ENCODE peak calls at places on chromosomes 7 and 10, in four cellular contexts. V is HCT116, Z is SK-N-SH, M is GM23248. J is an unnamed sample.

GRCh38 chr7:132545756-132546155 is 30.5 kb downstream of the PLXNA4 start:
- DNase-seq in Z (no peak), V (no peak), M (no peak), J (no peak)

GRCh38 chr7:43869898-43870240 is 552 bp upstream of the MRPS24 start:
- DNase-seq in M (peak; percentile 96), V (no peak), Z (no peak), J (no peak)

GRCh38 chr7:24932815-24933214 is 47.2 kb downstream of the OSBPL3 start:
- DNase-seq in M (no peak), V (no peak), Z (no peak), J (peak; percentile 18)

GRCh38 chr10:71216363-71216695 is 4.0 kb downstream of the UNC5B start:
- DNase-seq in M (no peak), V (no peak), Z (no peak), J (no peak)

GRCh38 chr10:33455029-33455428 is 120.6 kb upstream of the NRP1 start:
- DNase-seq in M (no peak), Z (no peak), V (no peak), J (no peak)

GRCh38 chr7:139827042-139827441 is 2.0 kb upstream of the TBXAS1 start:
- DNase-seq in M (no peak), Z (no peak), V (peak; percentile 7), J (no peak)

GRCh38 chr7:23486002-23486773 is 15.9 kb upstream of the IGF2BP3 start:
- DNase-seq in M (no peak), Z (no peak), V (no peak), J (no peak)

GRCh38 chr10:128463991-128464755 is 337.9 kb upstream of the MKI67 start:
- DNase-seq in M (peak; percentile 33), Z (no peak), V (peak; percentile 48), J (peak; percentile 57)

GRCh38 chr7:43289826-43290225 is 177.4 kb downstream of the HECW1 start:
- DNase-seq in V (no peak), M (no peak), Z (no peak), J (peak; percentile 43)

GRCh38 chr10:57008189-57008588 is 647.1 kb upstream of the ZWINT start:
- DNase-seq in M (no peak), Z (no peak), V (no peak), J (no peak)

GRCh38 chr10:3807221-3807927 is 22.4 kb upstream of the KLF6 start:
- DNase-seq in M (no peak), V (no peak), Z (no peak), J (no peak)

GRCh38 chr10:56911906-56912480 is 550.9 kb upstream of the ZWINT start:
- DNase-seq in M (no peak), Z (no peak), V (no peak), J (no peak)

GRCh38 chr10:13321576-13321975 is 21.7 kb upstream of the PHYH start:
- DNase-seq in V (no peak), Z (no peak), M (no peak), J (no peak)

GRCh38 chr10:18400911-18401260 is 250.5 kb downstream of the NSUN6 start:
- DNase-seq in M (peak; percentile 4), V (no peak), Z (peak; percentile 47), J (peak; percentile 59)

GRCh38 chr7:1262441-1262840 is 29.8 kb downstream of the UNCX start:
- DNase-seq in M (no peak), V (no peak), Z (no peak), J (no peak)

GRCh38 chr7:131164025-131164899 is 163.4 kb upstream of the MKLN1 start:
- DNase-seq in V (peak; percentile 69), Z (no peak), M (peak; percentile 91), J (no peak)

GRCh38 chr7:94642838-94643653 is 12.9 kb downstream of the SGCE start:
- DNase-seq in V (no peak), M (no peak), Z (no peak), J (no peak)

GRCh38 chr10:122051609-122052385 is 62.8 kb downstream of the TACC2 start:
- DNase-seq in V (peak; percentile 79), M (peak; percentile 85), Z (no peak), J (peak; percentile 77)

GRCh38 chr10:92848037-92848440 is 281 bp upstream of the EXOC6 start:
- DNase-seq in Z (no peak), V (no peak), M (no peak), J (no peak)

GRCh38 chr7:78535655-78536054 is 737.1 kb downstream of the PHTF2 start:
- DNase-seq in M (no peak), V (no peak), Z (no peak), J (no peak)

GRCh38 chr10:129966831-129967578 is 2.9 kb upstream of the EBF3 start:
- DNase-seq in Z (no peak), V (no peak), M (no peak), J (peak; percentile 76)

GRCh38 chr10:124592736-124593430 is 131.3 kb downstream of the LHPP start:
- DNase-seq in M (no peak), V (no peak), Z (no peak), J (no peak)

GRCh38 chr7:130987092-130987491 is 253.1 kb upstream of the KLF14 start:
- DNase-seq in M (no peak), Z (no peak), V (no peak), J (no peak)

GRCh38 chr7:155729847-155730246 is 82.4 kb downstream of the SHH start:
- DNase-seq in M (peak; percentile 10), V (no peak), Z (no peak), J (no peak)

GRCh38 chr7:140641532-140642191 is 1.0 kb upstream of the DENND2A start:
- DNase-seq in Z (no peak), V (no peak), M (no peak), J (peak; percentile 42)

GRCh38 chr10:61896854-61897661 is 4.4 kb upstream of the ARID5B start:
- DNase-seq in Z (peak; percentile 67), V (peak; percentile 80), M (peak; percentile 79), J (peak; percentile 80)

GRCh38 chr7:112204072-112204775 is 2.0 kb downstream of the DOCK4 start:
- DNase-seq in V (no peak), Z (peak; percentile 39), M (peak; percentile 49), J (peak; percentile 43)
- H3K9ac ChIP-seq in V (no peak overlapping the region), Z (peak overlapping the region; percentile 67), M (peak overlapping the region; percentile 71), J (no peak overlapping the region)

GRCh38 chr7:73451780-73452398 is 18.3 kb downstream of the FZD9 start:
- DNase-seq in Z (peak; percentile 75), V (peak; percentile 39), M (peak; percentile 73), J (peak; percentile 57)
- TF ChIP-seq EZH2phosphoT487 in Z (no peak), V (no peak), M (no peak), J (no peak)

GRCh38 chr7:157671358-157672255 is 334.8 kb downstream of the DNAJB6 start:
- DNase-seq in V (no peak), Z (no peak), M (no peak), J (peak; percentile 86)

GRCh38 chr7:157675427-157675930 is 338.7 kb downstream of the DNAJB6 start:
- DNase-seq in Z (no peak), M (no peak), V (no peak), J (no peak)

GRCh38 chr7:157674027-157674714 is 337.4 kb downstream of the DNAJB6 start:
- DNase-seq in M (no peak), V (no peak), Z (no peak), J (no peak)

GRCh38 chr7:157674715-157675426 is 338.1 kb downstream of the DNAJB6 start:
- DNase-seq in Z (no peak), M (no peak), V (no peak), J (no peak)

GRCh38 chr7:157673573-157673972 is 336.8 kb downstream of the DNAJB6 start:
- DNase-seq in Z (no peak), M (no peak), V (no peak), J (no peak)
- H3K9me3 ChIP-seq in Z (no peaks in the 10 kb centered on the region), M (no peaks in the 10 kb centered on the region), V (no peaks in the 10 kb centered on the region), J (no peaks in the 10 kb centered on the region)

GRCh38 chr10:22437620-22438588 is 92.6 kb downstream of the SPAG6 start:
- DNase-seq in M (peak; percentile 63), V (no peak), Z (peak; percentile 45), J (peak; percentile 23)

GRCh38 chr10:22435650-22436049 is 90.4 kb downstream of the SPAG6 start:
- DNase-seq in M (no peak), Z (no peak), V (no peak), J (no peak)

GRCh38 chr10:22434521-22434920 is 89.2 kb downstream of the SPAG6 start:
- DNase-seq in Z (no peak), V (no peak), M (no peak), J (no peak)

GRCh38 chr10:22436893-22437619 is 91.8 kb downstream of the SPAG6 start:
- DNase-seq in Z (peak; percentile 70), M (peak; percentile 90), V (peak; percentile 92), J (peak; percentile 96)

GRCh38 chr10:22436526-22436892 is 91.2 kb downstream of the SPAG6 start:
- DNase-seq in Z (no peak), M (no peak), V (no peak), J (no peak)
- H3K9ac ChIP-seq in Z (no peak overlapping the region), M (peak overlapping the region; percentile 92), V (peak overlapping the region; percentile 70), J (no peak overlapping the region)

GRCh38 chr7:101884671-101885596 is 67.5 kb downstream of the CUX1 start:
- DNase-seq in V (no peak), Z (no peak), M (no peak), J (no peak)
- TF ChIP-seq EZH2phosphoT487 in V (no peak), Z (no peak), M (no peak), J (no peak)

GRCh38 chr10:42596196-42596595 is 42.2 kb downstream of the ZNF33B start:
- DNase-seq in V (no peak), Z (no peak), M (no peak), J (no peak)
- H3K9me3 ChIP-seq in V (peaks cover 16% of the 10 kb centered on the region), Z (peaks cover 27% of the 10 kb centered on the region), M (no peaks in the 10 kb centered on the region), J (peaks cover 63% of the 10 kb centered on the region)

GRCh38 chr7:134113655-134114054 is 13.5 kb upstream of the LRGUK start:
- DNase-seq in V (no peak), Z (no peak), M (no peak), J (no peak)
- H3K9ac ChIP-seq in V (no peak overlapping the region), Z (no peak overlapping the region), M (no peak overlapping the region), J (no peak overlapping the region)

DNA sequence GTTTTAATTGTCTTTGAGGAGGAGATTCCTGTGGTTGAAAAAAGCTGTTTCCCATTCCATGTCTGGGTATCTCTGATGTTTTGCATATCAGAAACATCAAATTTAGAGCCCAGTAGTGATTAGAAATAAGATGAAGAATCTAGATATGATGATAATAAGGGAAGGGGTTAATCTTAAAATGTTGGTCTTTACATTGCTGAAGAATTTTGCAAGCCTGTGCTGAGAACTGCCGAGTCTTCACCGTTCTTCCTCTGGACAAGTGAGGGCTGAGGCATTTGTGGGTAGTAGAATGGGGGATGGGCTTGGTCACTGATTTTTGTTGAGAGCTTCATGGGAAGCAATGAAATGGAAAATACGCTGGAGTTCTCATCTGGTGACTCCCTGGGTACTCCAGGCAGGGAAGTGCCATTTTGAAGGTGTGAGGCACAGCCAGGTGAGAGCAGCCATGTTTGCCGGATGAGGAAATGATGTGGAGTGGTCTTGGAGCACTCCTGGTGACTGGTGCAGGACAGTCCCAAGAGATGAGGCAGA is 10.2 kb downstream of the TCF7L2 start:
- DNase-seq in Z (no peak), M (peak; percentile 29), V (no peak), J (no peak)
- TF ChIP-seq EZH2phosphoT487 in Z (no peak), M (no peak), V (no peak), J (no peak)